ENCODE peak calls at places on chromosomes 13 and 19, in five cellular contexts. W, K, Q, F and Z are unnamed samples.

GRCh38 chr19:15378529-15379082 is 981 bp downstream of the AKAP8 start:
- DNase-seq in W (peak; percentile 20), K (peak; percentile 76), Q (peak; percentile 50), F (no peak), Z (no peak)

GRCh38 chr19:15536350-15536749 is 28.0 kb downstream of the CYP4F22 start:
- DNase-seq in W (no peak), K (no peak), Q (no peak), F (no peak), Z (no peak)

GRCh38 chr19:35164418-35164817 is 9.9 kb downstream of the FXYD5 start:
- DNase-seq in W (no peak), K (no peak), Q (no peak), F (no peak), Z (no peak)

GRCh38 chr13:58587183-58587582 is 955.6 kb downstream of the PCDH17 start:
- DNase-seq in W (no peak), K (no peak), Q (no peak), F (no peak), Z (no peak)

GRCh38 chr13:103283451-103283820 is 217.2 kb upstream of the SLC10A2 start:
- DNase-seq in W (no peak), K (no peak), Q (no peak), F (no peak), Z (no peak)

GRCh38 chr19:46489445-46490272 is 6.0 kb downstream of the PNMA8B start:
- DNase-seq in W (no peak), K (peak; percentile 75), Q (peak; percentile 37), F (no peak), Z (no peak)

GRCh38 chr19:31304877-31305312 is 44.3 kb downstream of the TSHZ3 start:
- DNase-seq in W (no peak), K (no peak), Q (no peak), F (no peak), Z (no peak)

GRCh38 chr19:4089400-4089908 is 22.8 kb upstream of the ZBTB7A start:
- DNase-seq in W (no peak), K (no peak), Q (peak; percentile 68), F (no peak), Z (no peak)

GRCh38 chr19:6126335-6126974 is 9.0 kb upstream of the ACSBG2 start:
- DNase-seq in W (no peak), K (peak; percentile 85), Q (peak; percentile 60), F (no peak), Z (peak; percentile 50)

GRCh38 chr19:11408591-11408990 is 10.5 kb downstream of the RGL3 start:
- DNase-seq in W (no peak), K (no peak), Q (no peak), F (no peak), Z (no peak)

GRCh38 chr19:30498707-30499106 is 126.5 kb downstream of the ZNF536 start:
- DNase-seq in W (no peak), K (no peak), Q (no peak), F (peak; percentile 13), Z (peak; percentile 78)

GRCh38 chr19:17953869-17954268 is 13.0 kb upstream of the KCNN1 start:
- DNase-seq in W (no peak), K (no peak), Q (no peak), F (no peak), Z (peak; percentile 44)

GRCh38 chr13:29294869-29295268 is 300.6 kb downstream of the SLC7A1 start:
- DNase-seq in W (no peak), K (no peak), Q (no peak), F (no peak), Z (no peak)

GRCh38 chr19:12782174-12782423 is 6.7 kb upstream of the HOOK2 start:
- DNase-seq in W (no peak), K (no peak), Q (no peak), F (no peak), Z (no peak)

GRCh38 chr13:42574011-42574410 is at the start of gene TNFSF11:
- DNase-seq in W (no peak), K (no peak), Q (no peak), F (no peak), Z (peak; percentile 73)

GRCh38 chr19:29372921-29373797 is 152.6 kb upstream of the VSTM2B start:
- DNase-seq in W (no peak), K (no peak), Q (no peak), F (no peak), Z (peak; percentile 21)

GRCh38 chr19:12646551-12646950 is 20.0 kb downstream of the MAN2B1 start:
- DNase-seq in W (no peak), K (no peak), Q (no peak), F (no peak), Z (no peak)

GRCh38 chr19:36103842-36104552 is 6.9 kb upstream of the OVOL3 start:
- DNase-seq in W (no peak), K (no peak), Q (no peak), F (no peak), Z (no peak)

GRCh38 chr13:46614582-46614981 is 61.6 kb downstream of the LRCH1 start:
- DNase-seq in W (no peak), K (peak; percentile 44), Q (no peak), F (no peak), Z (no peak)

GRCh38 chr19:45972081-45972943 is 1.4 kb downstream of the NOVA2 start:
- DNase-seq in W (no peak), K (no peak), Q (no peak), F (no peak), Z (no peak)

GRCh38 chr19:1465191-1466016 is 13.6 kb downstream of the C19orf25 start:
- DNase-seq in W (no peak), K (peak; percentile 63), Q (peak; percentile 33), F (no peak), Z (peak; percentile 81)

GRCh38 chr13:79581870-79582315 is 100.9 kb downstream of the NDFIP2 start:
- DNase-seq in W (no peak), K (peak; percentile 64), Q (no peak), F (no peak), Z (peak; percentile 38)

GRCh38 chr13:80825276-80825675 is 484.4 kb upstream of the SPRY2 start:
- DNase-seq in W (no peak), K (no peak), Q (no peak), F (no peak), Z (no peak)

GRCh38 chr13:76656496-76656895 is 229.7 kb downstream of the KCTD12 start:
- DNase-seq in W (no peak), K (no peak), Q (no peak), F (no peak), Z (no peak)

GRCh38 chr13:111461445-111462149 is 141.2 kb downstream of the TEX29 start:
- DNase-seq in W (no peak), K (no peak), Q (no peak), F (no peak), Z (no peak)

GRCh38 chr13:111459803-111460547 is 139.5 kb downstream of the TEX29 start:
- DNase-seq in W (no peak), K (no peak), Q (no peak), F (no peak), Z (no peak)

GRCh38 chr13:111460548-111461444 is 140.4 kb downstream of the TEX29 start:
- DNase-seq in W (no peak), K (peak; percentile 10), Q (peak; percentile 20), F (peak; percentile 29), Z (peak; percentile 71)

GRCh38 chr13:111462221-111462764 is 141.9 kb downstream of the TEX29 start:
- DNase-seq in W (no peak), K (no peak), Q (no peak), F (no peak), Z (no peak)

GRCh38 chr13:111462944-111463343 is 142.5 kb downstream of the TEX29 start:
- DNase-seq in W (no peak), K (no peak), Q (no peak), F (no peak), Z (no peak)
- H2BK12ac ChIP-seq in W (no peak overlapping the region), K (no peak overlapping the region), Q (no peak overlapping the region), F (no peak overlapping the region), Z (no peak overlapping the region)

GRCh38 chr13:30998548-30999140 is 66.2 kb downstream of the TEX26 start:
- DNase-seq in W (no peak), K (no peak), Q (no peak), F (no peak), Z (no peak)
- H3K4ac ChIP-seq in W (no peak overlapping the region), K (no peak overlapping the region), Q (no peak overlapping the region), F (no peak overlapping the region), Z (no peak overlapping the region)

DNA sequence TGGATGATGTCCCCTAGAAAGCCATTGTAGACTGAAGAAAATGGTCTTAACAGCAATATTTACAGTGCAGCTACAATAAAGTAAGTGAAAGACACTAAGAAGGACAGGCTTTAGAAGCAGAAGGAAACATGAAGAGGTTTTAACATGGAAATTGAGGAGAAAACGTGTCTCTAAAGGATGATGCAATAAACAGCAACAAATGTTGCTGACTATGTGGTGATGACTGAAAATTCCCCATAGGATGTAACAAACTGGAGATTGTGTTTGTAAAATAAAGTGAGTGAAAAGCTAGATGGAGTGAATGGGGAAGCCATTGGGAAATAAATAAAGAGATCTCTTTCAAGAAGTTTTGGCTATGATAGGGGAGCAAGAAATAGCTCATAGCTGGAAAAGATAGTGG is 186.7 kb upstream of the IPO5 start:
- DNase-seq in W (no peak), K (no peak), Q (no peak), F (no peak), Z (no peak)
- H2BK12ac ChIP-seq in W (no peak overlapping the region), K (no peak overlapping the region), Q (no peak overlapping the region), F (no peak overlapping the region), Z (no peak overlapping the region)

GRCh38 chr19:43526884-43527859 is at the start of gene ETHE1:
- DNase-seq in W (peak; percentile 65), K (peak; percentile 76), Q (peak; percentile 53), F (no peak), Z (peak; percentile 81)
- H3K4ac ChIP-seq in W (no peak within 1 kb of the TSS), K (no peak within 1 kb of the TSS), Q (no peak within 1 kb of the TSS), F (no peak within 1 kb of the TSS), Z (no peak within 1 kb of the TSS)

DNA sequence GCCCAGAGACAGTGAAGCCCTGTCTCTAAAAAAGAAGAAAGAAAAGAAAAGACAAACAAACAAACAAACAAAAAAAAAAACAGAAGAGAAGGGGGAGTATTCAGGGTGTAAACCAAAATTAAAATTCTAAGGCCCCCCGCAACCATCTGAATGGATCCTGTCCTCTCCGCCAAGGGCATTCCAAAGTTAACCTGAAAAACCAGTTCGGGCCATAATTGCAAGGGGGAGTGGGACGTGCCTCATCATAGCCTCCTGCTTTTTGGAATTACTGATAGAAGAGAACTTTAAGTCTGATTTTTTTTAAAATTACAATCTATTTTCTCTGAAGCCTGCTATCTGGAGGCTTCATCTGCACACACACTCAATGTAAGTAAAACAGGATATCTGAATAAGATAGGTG is 5.7 kb upstream of the IFNL2 start:
- DNase-seq in W (no peak), K (no peak), Q (peak; percentile 38), F (no peak), Z (no peak)
- H2BK12ac ChIP-seq in W (no peak overlapping the region), K (no peak overlapping the region), Q (no peak overlapping the region), F (no peak overlapping the region), Z (no peak overlapping the region)